ENCODE peak calls at places on chromosomes 1 and 21, in four cellular contexts. S is fibroblast of lung, V is HCT116, I is GM23338. U is an unnamed sample.

GRCh38 chr1:15627343-15627988 is 10.2 kb downstream of the DDI2 start:
- DNase-seq in S (peak), V (no peak), I (no peak), U (no peak)

GRCh38 chr1:76770979-76771378 is 96.3 kb upstream of the ST6GALNAC5 start:
- DNase-seq in I (no peak), V (no peak), S (no peak), U (no peak)

GRCh38 chr1:229964281-229964680 is 102.8 kb upstream of the GALNT2 start:
- DNase-seq in S (no peak), I (no peak), V (no peak), U (no peak)

GRCh38 chr1:182281541-182281940 is 110.0 kb downstream of the GLUL start:
- DNase-seq in S (no peak), I (peak), V (no peak), U (no peak)

GRCh38 chr1:52602328-52603300 is at the start of gene GPX7:
- DNase-seq in I (peak), V (no peak), S (peak), U (peak)

GRCh38 chr1:244801246-244801645 is 34.2 kb upstream of the COX20 start:
- DNase-seq in V (peak), S (peak), I (peak), U (no peak)

GRCh38 chr21:29231781-29232548 is 66.8 kb upstream of the BACH1 start:
- DNase-seq in I (no peak), S (no peak), V (no peak), U (no peak)

GRCh38 chr1:222996307-222996983 is 146.6 kb downstream of the TLR5 start:
- DNase-seq in S (no peak), V (no peak), I (no peak), U (no peak)

GRCh38 chr1:200364121-200364759 is 45.6 kb downstream of the ZNF281 start:
- DNase-seq in I (peak), V (no peak), S (peak), U (no peak)

GRCh38 chr1:30905898-30906620 is 2.5 kb downstream of the SDC3 start:
- DNase-seq in I (no peak), S (no peak), V (no peak), U (no peak)

GRCh38 chr21:18369115-18369514 is 34.5 kb downstream of the TMPRSS15 start:
- DNase-seq in I (peak), S (peak), V (no peak), U (peak)

GRCh38 chr1:119531606-119532323 is 24.8 kb downstream of the HSD3B1 start:
- DNase-seq in S (no peak), I (no peak), V (no peak), U (no peak)

GRCh38 chr1:163471766-163472165 is 150.0 kb downstream of the NUF2 start:
- DNase-seq in V (no peak), S (no peak), I (no peak), U (no peak)

GRCh38 chr1:67653304-67653703 is 31.7 kb upstream of the GADD45A start:
- DNase-seq in I (no peak), S (no peak), V (no peak), U (no peak)

GRCh38 chr1:241396747-241397691 is 40.0 kb upstream of the RGS7 start:
- DNase-seq in S (peak), I (peak), V (no peak), U (no peak)

GRCh38 chr1:59522925-59523505 is 226.1 kb downstream of the FGGY start:
- DNase-seq in I (no peak), V (no peak), S (no peak), U (peak)

GRCh38 chr1:152043870-152044269 is 7.1 kb upstream of the S100A11 start:
- DNase-seq in V (no peak), I (peak), S (no peak), U (no peak)

GRCh38 chr1:183776731-183777130 is 28.2 kb upstream of the RGL1 start:
- DNase-seq in V (no peak), I (no peak), S (peak), U (no peak)

GRCh38 chr1:41851589-41851988 is 67.1 kb downstream of the HIVEP3 start:
- DNase-seq in I (peak), V (peak), S (peak), U (no peak)

GRCh38 chr1:169325117-169325516 is 42.5 kb downstream of the NME7 start:
- DNase-seq in I (peak), V (no peak), S (no peak), U (no peak)

GRCh38 chr1:207904377-207904902 is 6.5 kb downstream of the CD34 start:
- DNase-seq in I (no peak), S (no peak), V (no peak), U (no peak)

GRCh38 chr1:27666294-27666693 is 5.7 kb downstream of the IFI6 start:
- DNase-seq in S (no peak), V (no peak), I (no peak), U (no peak)

GRCh38 chr1:101043776-101044175 is 18.2 kb upstream of the DPH5 start:
- DNase-seq in S (peak), I (no peak), V (no peak), U (peak)

GRCh38 chr1:153355445-153356071 is 2.1 kb upstream of the S100A9 start:
- DNase-seq in V (peak), S (peak), I (peak), U (peak)

GRCh38 chr1:11730429-11730861 is 5.5 kb upstream of the AGTRAP start:
- DNase-seq in S (peak), I (no peak), V (no peak), U (no peak)

GRCh38 chr1:17233675-17234074 is 15.2 kb upstream of the PADI3 start:
- DNase-seq in I (no peak), V (peak), S (peak), U (peak)

GRCh38 chr1:204623894-204624361 is 61.6 kb downstream of the LRRN2 start:
- DNase-seq in I (peak), S (no peak), V (peak), U (peak)

GRCh38 chr1:212967767-212968166 is 17.4 kb downstream of the VASH2 start:
- DNase-seq in I (peak), V (peak), S (peak), U (peak)
- TF ChIP-seq CTCF in I (peak), V (peak), S (peak), U (peak)

DNA sequence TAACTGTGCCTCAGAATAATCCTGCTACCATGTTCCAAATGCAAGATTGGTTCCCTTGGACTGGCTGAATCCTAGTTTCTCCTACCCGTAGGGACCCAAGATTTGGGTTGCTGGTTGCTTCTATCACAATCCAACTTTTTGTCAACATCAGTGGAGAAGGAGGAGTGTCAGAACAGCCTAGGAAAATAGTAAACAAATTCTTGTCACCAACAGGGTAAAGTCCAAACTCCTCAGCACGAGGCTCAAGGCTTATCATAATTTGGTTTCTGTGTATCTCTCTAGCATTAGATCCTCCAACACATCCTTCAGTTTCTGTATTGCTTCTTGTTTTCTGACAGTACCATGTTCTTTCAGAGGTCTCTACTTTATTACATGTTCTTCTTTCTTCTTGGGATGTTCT is 370.2 kb upstream of the DAB1 start:
- DNase-seq in V (no peak), I (no peak), S (no peak), U (no peak)
- H3K27ac ChIP-seq in V (no peak), I (no peak), S (no peak), U (no peak)

GRCh38 chr21:44258056-44258725 is 3.5 kb downstream of the DNMT3L start:
- DNase-seq in V (no peak), S (no peak), I (no peak), U (no peak)
- TF ChIP-seq EZH2 in V (no peak), S (no peak), I (no peak), U (no peak)

DNA sequence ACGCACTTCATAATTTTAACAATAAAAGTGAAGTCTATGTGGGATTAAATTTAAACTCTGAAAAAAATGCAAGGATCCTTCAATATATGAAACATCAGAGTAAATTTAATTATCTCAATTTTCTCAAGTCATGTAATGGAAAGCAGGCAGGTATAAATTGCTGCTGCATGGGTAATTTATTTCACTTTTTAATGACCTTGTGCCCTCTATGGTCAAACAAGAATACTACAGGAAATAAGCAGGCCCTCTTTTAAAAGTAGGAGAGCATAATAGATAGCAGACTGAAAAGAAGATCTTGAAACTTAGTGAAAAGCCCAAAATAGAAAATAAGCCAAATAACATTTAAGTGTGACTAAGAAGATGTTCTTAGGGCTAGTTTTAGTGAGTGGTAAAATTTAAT is 22.9 kb downstream of the BCAS2 start:
- DNase-seq in V (peak), I (peak), S (peak), U (peak)
- TF ChIP-seq CTCF in V (peak), I (peak), S (no peak), U (peak)

GRCh38 chr1:93340090-93340489 is 5.6 kb upstream of the DR1 start:
- DNase-seq in S (no peak), V (no peak), I (no peak), U (no peak)

GRCh38 chr1:93339171-93339697 is 6.5 kb upstream of the DR1 start:
- DNase-seq in S (no peak), V (no peak), I (no peak), U (no peak)

GRCh38 chr1:93338426-93338825 is 7.3 kb upstream of the DR1 start:
- DNase-seq in I (no peak), S (peak), V (peak), U (no peak)
- H3K27ac ChIP-seq in I (no peak), S (peak), V (peak), U (no peak)

GRCh38 chr1:66353207-66353606 is 180.7 kb upstream of the SGIP1 start:
- DNase-seq in V (no peak), I (peak), S (no peak), U (no peak)

GRCh38 chr1:66352783-66353182 is 181.2 kb upstream of the SGIP1 start:
- DNase-seq in V (no peak), I (no peak), S (no peak), U (no peak)

GRCh38 chr1:66355756-66356155 is 178.2 kb upstream of the SGIP1 start:
- DNase-seq in I (no peak), S (no peak), V (no peak), U (no peak)

GRCh38 chr1:66356605-66357004 is 177.3 kb upstream of the SGIP1 start:
- DNase-seq in I (peak), S (no peak), V (no peak), U (no peak)

DNA sequence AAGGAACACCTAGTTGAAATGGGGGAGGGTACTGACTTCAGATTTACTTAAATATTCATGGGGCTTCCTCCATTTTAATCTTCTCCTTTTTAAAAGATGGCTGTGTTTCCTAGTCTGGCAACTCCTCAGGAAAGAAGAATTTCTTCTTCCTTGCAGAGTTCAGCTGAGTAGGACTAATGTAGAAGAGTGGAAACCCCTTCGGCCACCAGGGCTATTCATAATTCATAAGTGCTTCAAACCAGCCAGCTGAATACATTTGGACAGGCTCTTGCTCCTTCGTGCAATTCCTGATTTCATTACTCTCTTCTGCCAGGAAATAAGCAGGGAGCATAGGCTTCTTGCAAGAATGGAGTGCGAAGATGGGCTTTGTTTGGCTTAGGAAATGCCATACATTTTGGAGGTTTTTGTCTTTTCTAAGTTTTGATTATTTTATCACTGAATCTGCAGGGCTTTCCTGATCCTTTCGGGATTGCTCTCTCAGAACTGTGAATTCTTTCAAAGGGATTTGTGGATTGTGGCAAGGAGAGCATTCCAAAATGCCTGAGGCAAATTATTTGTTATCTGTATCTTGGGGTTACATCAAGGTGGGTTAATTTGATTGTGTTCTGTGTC is 179.5 kb upstream of the SGIP1 start:
- DNase-seq in S (peak), V (no peak), I (peak), U (no peak)
- TF ChIP-seq EZH2 in S (no peak), V (no peak), I (no peak), U (no peak)

GRCh38 chr1:10516244-10516643 is 41.5 kb downstream of the PEX14 start:
- DNase-seq in V (no peak), S (no peak), I (no peak), U (no peak)

GRCh38 chr1:10513199-10513598 is 38.4 kb downstream of the PEX14 start:
- DNase-seq in I (no peak), S (no peak), V (no peak), U (no peak)

GRCh38 chr1:10516925-10517676 is 42.4 kb downstream of the PEX14 start:
- DNase-seq in S (no peak), V (no peak), I (no peak), U (no peak)

GRCh38 chr1:10515627-10516026 is 40.9 kb downstream of the PEX14 start:
- DNase-seq in I (no peak), V (no peak), S (no peak), U (no peak)

DNA sequence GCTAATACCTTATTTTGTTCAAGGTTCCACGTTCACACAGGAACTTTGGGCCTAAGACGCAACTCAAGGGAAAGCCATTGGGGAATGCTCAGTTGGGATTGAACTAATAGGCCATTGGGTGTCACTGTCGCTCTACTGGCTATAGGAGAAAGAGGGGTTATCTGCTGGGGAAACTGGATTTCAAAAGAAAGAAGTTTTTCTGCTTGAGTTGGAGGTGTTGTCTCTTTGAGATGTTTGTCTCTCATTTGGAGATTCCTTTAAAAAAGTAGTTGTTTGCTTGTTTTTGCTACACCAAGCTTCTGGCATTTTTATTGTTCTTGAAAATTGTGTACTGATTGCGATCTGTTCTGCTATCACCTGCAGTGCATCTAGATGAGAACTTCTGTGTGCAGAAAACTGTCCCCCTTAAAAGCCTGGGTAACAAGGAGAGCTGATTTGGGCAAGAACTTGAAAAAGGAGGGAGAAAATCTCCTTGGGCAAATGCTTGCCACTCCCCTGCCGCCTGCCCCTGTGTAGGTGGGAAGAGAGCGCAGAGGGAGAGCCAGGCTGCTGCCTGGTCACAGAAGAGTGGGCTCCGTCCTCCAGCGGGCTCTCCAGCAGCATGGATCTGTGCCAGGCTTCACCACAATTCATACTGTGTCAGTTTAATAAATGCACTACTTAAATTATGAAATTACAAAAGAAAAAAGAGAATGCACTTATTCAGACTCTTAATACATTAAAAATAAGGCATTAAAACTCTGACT is 39.9 kb downstream of the PEX14 start:
- DNase-seq in S (peak), V (peak), I (peak), U (peak)
- TF ChIP-seq CTCF in S (peak), V (peak), I (peak), U (peak)

GRCh38 chr21:46153259-46154154 is 1.9 kb downstream of the FTCD start:
- DNase-seq in S (peak), V (no peak), I (peak), U (peak)

GRCh38 chr21:46152939-46153258 is 2.5 kb downstream of the FTCD start:
- DNase-seq in V (no peak), I (no peak), S (no peak), U (no peak)

GRCh38 chr21:46151261-46151988 is 4.0 kb downstream of the FTCD start:
- DNase-seq in S (no peak), V (no peak), I (no peak), U (no peak)

GRCh38 chr21:46150491-46151121 is 4.8 kb downstream of the FTCD start:
- DNase-seq in I (no peak), V (no peak), S (no peak), U (no peak)

DNA sequence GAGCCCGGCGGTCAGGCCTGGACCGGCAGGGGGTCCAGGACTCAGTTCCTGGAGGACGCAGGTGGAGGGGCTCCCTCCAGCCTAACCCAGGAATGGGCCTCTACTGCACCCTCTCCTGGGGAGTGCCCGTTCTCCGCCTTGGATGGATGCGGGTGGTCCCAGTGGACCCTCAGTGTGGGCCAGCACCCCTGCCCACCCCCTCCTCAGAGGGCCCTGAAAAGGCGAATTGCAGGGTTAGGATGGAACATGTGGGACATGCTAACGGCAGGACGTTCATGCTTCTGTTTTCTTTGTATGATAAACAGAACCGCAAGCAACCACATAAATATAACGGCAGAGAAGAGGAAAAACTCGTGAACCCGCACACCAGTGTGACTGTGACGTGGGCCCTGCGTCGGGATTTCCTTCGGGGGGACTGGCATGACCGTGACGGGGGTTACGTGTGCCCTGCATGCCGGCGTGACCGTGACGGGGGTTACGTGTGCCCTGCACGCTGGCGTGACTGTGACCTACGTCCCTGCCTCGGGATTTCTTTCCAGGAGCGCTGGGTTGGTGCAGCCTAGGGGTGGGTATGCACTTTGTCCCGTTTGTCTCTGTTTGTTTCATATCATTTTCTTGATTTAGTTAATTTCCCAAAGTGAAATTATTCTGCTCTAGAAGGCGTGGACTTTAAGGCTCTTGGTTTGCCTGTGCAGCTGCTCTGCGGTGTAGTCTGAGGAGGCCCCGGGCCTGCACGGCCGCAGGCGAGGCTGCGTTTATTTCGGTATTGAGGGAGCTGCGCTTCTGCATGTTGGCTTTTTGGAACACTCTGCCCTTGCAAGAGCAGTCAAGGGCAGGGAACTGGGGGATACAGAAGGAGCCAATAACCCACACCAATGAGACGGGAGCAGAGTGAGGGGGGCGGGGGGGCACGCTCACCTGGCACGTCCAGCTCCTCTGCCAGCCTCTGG is 3.1 kb downstream of the FTCD start:
- DNase-seq in I (no peak), S (no peak), V (no peak), U (no peak)
- H3K27ac ChIP-seq in I (peak), S (no peak), V (no peak), U (no peak)